ENCODE peak calls at places on chromosomes 5 and 9, in five cellular contexts. One of them, this sample, is unnamed.

GRCh38 chr9:87223397-87224246 is 274.0 kb upstream of the DAPK1 start:
- DNase-seq in heart left ventricle: no peak
- DNase-seq in GM10248: no peak
- DNase-seq in CD8-positive, alpha-beta T cell: no peak
- DNase-seq in kidney epithelial cell: no peak
- DNase-seq in this sample: no peak

GRCh38 chr5:138282918-138283742 is 8.7 kb upstream of the GFRA3 start:
- DNase-seq in heart left ventricle: peak; percentile 25
- DNase-seq in GM10248: no peak
- DNase-seq in CD8-positive, alpha-beta T cell: no peak
- DNase-seq in kidney epithelial cell: peak; percentile 18
- DNase-seq in this sample: no peak

GRCh38 chr5:9440517-9440916 is 105.4 kb downstream of the SEMA5A start:
- DNase-seq in heart left ventricle: no peak
- DNase-seq in GM10248: no peak
- DNase-seq in CD8-positive, alpha-beta T cell: no peak
- DNase-seq in kidney epithelial cell: no peak
- DNase-seq in this sample: no peak

GRCh38 chr9:134781895-134782294 is 98.7 kb upstream of the FCN2 start:
- DNase-seq in heart left ventricle: no peak
- DNase-seq in GM10248: peak; percentile 53
- DNase-seq in CD8-positive, alpha-beta T cell: no peak
- DNase-seq in kidney epithelial cell: no peak
- DNase-seq in this sample: peak; percentile 61

GRCh38 chr5:85868070-85868469 is 749.7 kb upstream of the COX7C start:
- DNase-seq in heart left ventricle: no peak
- DNase-seq in GM10248: no peak
- DNase-seq in CD8-positive, alpha-beta T cell: no peak
- DNase-seq in kidney epithelial cell: no peak
- DNase-seq in this sample: no peak

GRCh38 chr9:127825319-127826051 is 22.8 kb downstream of the FPGS start:
- DNase-seq in heart left ventricle: peak; percentile 56
- DNase-seq in GM10248: no peak
- DNase-seq in CD8-positive, alpha-beta T cell: no peak
- DNase-seq in kidney epithelial cell: no peak
- DNase-seq in this sample: no peak

GRCh38 chr5:1887400-1888360 is 5.0 kb upstream of the IRX4 start:
- DNase-seq in heart left ventricle: no peak
- DNase-seq in GM10248: no peak
- DNase-seq in CD8-positive, alpha-beta T cell: no peak
- DNase-seq in kidney epithelial cell: no peak
- DNase-seq in this sample: no peak

GRCh38 chr5:108623826-108624225 is 123.9 kb upstream of the FER start:
- DNase-seq in heart left ventricle: no peak
- DNase-seq in GM10248: no peak
- DNase-seq in CD8-positive, alpha-beta T cell: no peak
- DNase-seq in kidney epithelial cell: no peak
- DNase-seq in this sample: no peak

GRCh38 chr9:108443741-108444140 is 412.0 kb downstream of the ACTL7B start:
- DNase-seq in heart left ventricle: no peak
- DNase-seq in GM10248: no peak
- DNase-seq in CD8-positive, alpha-beta T cell: no peak
- DNase-seq in kidney epithelial cell: no peak
- DNase-seq in this sample: no peak

GRCh38 chr5:38692346-38692745 is 135.9 kb upstream of the LIFR start:
- DNase-seq in heart left ventricle: no peak
- DNase-seq in GM10248: no peak
- DNase-seq in CD8-positive, alpha-beta T cell: no peak
- DNase-seq in kidney epithelial cell: no peak
- DNase-seq in this sample: no peak

GRCh38 chr5:398475-399295 is 44.3 kb upstream of the EXOC3 start:
- DNase-seq in heart left ventricle: no peak
- DNase-seq in GM10248: no peak
- DNase-seq in CD8-positive, alpha-beta T cell: no peak
- DNase-seq in kidney epithelial cell: no peak
- DNase-seq in this sample: no peak

GRCh38 chr5:84383816-84384603 is 670 bp downstream of the EDIL3 start:
- DNase-seq in heart left ventricle: peak; percentile 23
- DNase-seq in GM10248: peak; percentile 6
- DNase-seq in CD8-positive, alpha-beta T cell: no peak
- DNase-seq in kidney epithelial cell: no peak
- DNase-seq in this sample: peak; percentile 10

GRCh38 chr5:76402880-76403712 is at the start of gene IQGAP2:
- DNase-seq in heart left ventricle: peak; percentile 74
- DNase-seq in GM10248: peak; percentile 88
- DNase-seq in CD8-positive, alpha-beta T cell: peak; percentile 92
- DNase-seq in kidney epithelial cell: peak; percentile 5
- DNase-seq in this sample: peak; percentile 91

GRCh38 chr5:6626494-6626893 is 6.3 kb downstream of the NSUN2 start:
- DNase-seq in heart left ventricle: no peak
- DNase-seq in GM10248: no peak
- DNase-seq in CD8-positive, alpha-beta T cell: no peak
- DNase-seq in kidney epithelial cell: no peak
- DNase-seq in this sample: no peak

GRCh38 chr5:56530031-56530430 is 285.3 kb upstream of the MAP3K1 start:
- DNase-seq in heart left ventricle: no peak
- DNase-seq in GM10248: no peak
- DNase-seq in CD8-positive, alpha-beta T cell: no peak
- DNase-seq in kidney epithelial cell: no peak
- DNase-seq in this sample: no peak

GRCh38 chr5:173772407-173773059 is 115.6 kb upstream of the CPEB4 start:
- DNase-seq in heart left ventricle: no peak
- DNase-seq in GM10248: no peak
- DNase-seq in CD8-positive, alpha-beta T cell: no peak
- DNase-seq in kidney epithelial cell: no peak
- DNase-seq in this sample: no peak

GRCh38 chr5:82092-82491 is 9.9 kb upstream of the PLEKHG4B start:
- DNase-seq in heart left ventricle: no peak
- DNase-seq in GM10248: peak; percentile 10
- DNase-seq in CD8-positive, alpha-beta T cell: no peak
- DNase-seq in kidney epithelial cell: no peak
- DNase-seq in this sample: no peak

GRCh38 chr5:40112875-40113274 is 566.8 kb upstream of the PTGER4 start:
- DNase-seq in heart left ventricle: no peak
- DNase-seq in GM10248: no peak
- DNase-seq in CD8-positive, alpha-beta T cell: no peak
- DNase-seq in kidney epithelial cell: no peak
- DNase-seq in this sample: no peak

GRCh38 chr5:52885614-52886013 is 97.9 kb downstream of the ITGA1 start:
- DNase-seq in heart left ventricle: no peak
- DNase-seq in GM10248: no peak
- DNase-seq in CD8-positive, alpha-beta T cell: no peak
- DNase-seq in kidney epithelial cell: no peak
- DNase-seq in this sample: no peak

GRCh38 chr5:172744106-172745104 is 26.6 kb downstream of the DUSP1 start:
- DNase-seq in heart left ventricle: peak; percentile 48
- DNase-seq in GM10248: no peak
- DNase-seq in CD8-positive, alpha-beta T cell: no peak
- DNase-seq in kidney epithelial cell: no peak
- DNase-seq in this sample: no peak

GRCh38 chr9:88829276-88829675 is 162.0 kb upstream of the S1PR3 start:
- DNase-seq in heart left ventricle: no peak
- DNase-seq in GM10248: no peak
- DNase-seq in CD8-positive, alpha-beta T cell: no peak
- DNase-seq in kidney epithelial cell: no peak
- DNase-seq in this sample: no peak

GRCh38 chr9:121992571-121993212 is 100.4 kb downstream of the TTLL11 start:
- DNase-seq in heart left ventricle: peak; percentile 58
- DNase-seq in GM10248: peak; percentile 70
- DNase-seq in CD8-positive, alpha-beta T cell: peak; percentile 35
- DNase-seq in kidney epithelial cell: no peak
- DNase-seq in this sample: peak; percentile 65

GRCh38 chr5:10233505-10233904 is 16.2 kb downstream of the ATPSCKMT start:
- DNase-seq in heart left ventricle: no peak
- DNase-seq in GM10248: no peak
- DNase-seq in CD8-positive, alpha-beta T cell: no peak
- DNase-seq in kidney epithelial cell: no peak
- DNase-seq in this sample: no peak

GRCh38 chr9:129331772-129332512 is 153.9 kb upstream of the IER5L start:
- DNase-seq in heart left ventricle: no peak
- DNase-seq in GM10248: no peak
- DNase-seq in CD8-positive, alpha-beta T cell: no peak
- DNase-seq in kidney epithelial cell: no peak
- DNase-seq in this sample: no peak

GRCh38 chr9:79685576-79685975 is 113.8 kb downstream of the TLE4 start:
- DNase-seq in heart left ventricle: no peak
- DNase-seq in GM10248: no peak
- DNase-seq in CD8-positive, alpha-beta T cell: no peak
- DNase-seq in kidney epithelial cell: no peak
- DNase-seq in this sample: no peak

GRCh38 chr5:72160959-72161358 is 53.7 kb downstream of the MAP1B start:
- DNase-seq in heart left ventricle: no peak
- DNase-seq in GM10248: no peak
- DNase-seq in CD8-positive, alpha-beta T cell: no peak
- DNase-seq in kidney epithelial cell: no peak
- DNase-seq in this sample: no peak

GRCh38 chr5:54247226-54247625 is 63.1 kb downstream of the ARL15 start:
- DNase-seq in heart left ventricle: no peak
- DNase-seq in GM10248: no peak
- DNase-seq in CD8-positive, alpha-beta T cell: no peak
- DNase-seq in kidney epithelial cell: no peak
- DNase-seq in this sample: no peak

GRCh38 chr5:54249210-54250028 is 61.0 kb downstream of the ARL15 start:
- DNase-seq in heart left ventricle: no peak
- DNase-seq in GM10248: peak; percentile 15
- DNase-seq in CD8-positive, alpha-beta T cell: no peak
- DNase-seq in kidney epithelial cell: no peak
- DNase-seq in this sample: peak; percentile 16

GRCh38 chr5:54242287-54242686 is 68.1 kb downstream of the ARL15 start:
- DNase-seq in heart left ventricle: no peak
- DNase-seq in GM10248: no peak
- DNase-seq in CD8-positive, alpha-beta T cell: no peak
- DNase-seq in kidney epithelial cell: no peak
- DNase-seq in this sample: no peak

DNA sequence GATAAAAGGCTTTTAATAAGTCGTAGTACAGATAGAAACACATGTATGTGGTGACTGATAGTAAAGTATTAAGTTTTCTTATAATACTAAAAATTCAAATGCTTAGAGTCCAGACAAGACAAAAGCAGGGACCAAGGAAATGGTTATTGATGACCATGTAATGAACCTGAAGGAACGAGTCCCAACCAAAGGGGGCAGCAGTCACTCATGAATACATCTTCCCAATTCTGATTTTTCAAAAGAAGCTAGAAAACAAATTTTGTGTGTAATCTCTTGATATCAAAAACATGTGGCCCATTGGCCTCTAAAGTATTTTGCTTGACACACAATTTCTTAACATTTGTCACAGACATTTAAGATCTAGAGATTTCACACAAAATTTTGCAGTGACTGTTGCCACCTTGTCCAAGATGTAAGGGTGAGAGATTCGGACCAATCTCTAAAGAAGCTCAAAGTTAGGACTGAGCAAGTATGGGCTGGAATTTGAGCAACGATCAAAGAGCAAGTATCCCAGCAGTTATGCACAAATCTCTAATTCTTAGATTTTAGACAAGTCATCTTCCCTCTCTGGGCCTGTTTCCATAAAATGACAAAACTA is 66.8 kb downstream of the ARL15 start:
- DNase-seq in heart left ventricle: no peak
- DNase-seq in GM10248: peak; percentile 27
- DNase-seq in CD8-positive, alpha-beta T cell: no peak
- DNase-seq in kidney epithelial cell: no peak
- DNase-seq in this sample: peak; percentile 32
- TF ChIP-seq CTCF in heart left ventricle: peak; percentile 62
- TF ChIP-seq CTCF in GM10248: peak; percentile 71
- TF ChIP-seq CTCF in CD8-positive, alpha-beta T cell: peak; percentile 76
- TF ChIP-seq CTCF in kidney epithelial cell: peak; percentile 63
- TF ChIP-seq CTCF in this sample: peak; percentile 39

GRCh38 chr5:14145356-14146334 is 2.5 kb downstream of the TRIO start:
- DNase-seq in heart left ventricle: no peak
- DNase-seq in GM10248: peak; percentile 82
- DNase-seq in CD8-positive, alpha-beta T cell: no peak
- DNase-seq in kidney epithelial cell: no peak
- DNase-seq in this sample: no peak

GRCh38 chr5:14143509-14143842 is 334 bp downstream of the TRIO start:
- DNase-seq in heart left ventricle: no peak
- DNase-seq in GM10248: no peak
- DNase-seq in CD8-positive, alpha-beta T cell: no peak
- DNase-seq in kidney epithelial cell: no peak
- DNase-seq in this sample: no peak

GRCh38 chr5:14143843-14144585 is 872 bp downstream of the TRIO start:
- DNase-seq in heart left ventricle: peak; percentile 50
- DNase-seq in GM10248: peak; percentile 57
- DNase-seq in CD8-positive, alpha-beta T cell: peak; percentile 30
- DNase-seq in kidney epithelial cell: no peak
- DNase-seq in this sample: peak; percentile 78

GRCh38 chr5:14142856-14143508 is at the start of gene TRIO:
- DNase-seq in heart left ventricle: peak; percentile 94
- DNase-seq in GM10248: peak; percentile 91
- DNase-seq in CD8-positive, alpha-beta T cell: peak; percentile 71
- DNase-seq in kidney epithelial cell: no peak
- DNase-seq in this sample: peak; percentile 94

GRCh38 chr5:14144586-14145355 is 1.6 kb downstream of the TRIO start:
- DNase-seq in heart left ventricle: peak; percentile 68
- DNase-seq in GM10248: peak; percentile 62
- DNase-seq in CD8-positive, alpha-beta T cell: peak; percentile 56
- DNase-seq in kidney epithelial cell: no peak
- DNase-seq in this sample: peak; percentile 87
- TF ChIP-seq CTCF in heart left ventricle: peak; percentile 11
- TF ChIP-seq CTCF in GM10248: no peak
- TF ChIP-seq CTCF in CD8-positive, alpha-beta T cell: no peak
- TF ChIP-seq CTCF in kidney epithelial cell: no peak
- TF ChIP-seq CTCF in this sample: no peak

DNA sequence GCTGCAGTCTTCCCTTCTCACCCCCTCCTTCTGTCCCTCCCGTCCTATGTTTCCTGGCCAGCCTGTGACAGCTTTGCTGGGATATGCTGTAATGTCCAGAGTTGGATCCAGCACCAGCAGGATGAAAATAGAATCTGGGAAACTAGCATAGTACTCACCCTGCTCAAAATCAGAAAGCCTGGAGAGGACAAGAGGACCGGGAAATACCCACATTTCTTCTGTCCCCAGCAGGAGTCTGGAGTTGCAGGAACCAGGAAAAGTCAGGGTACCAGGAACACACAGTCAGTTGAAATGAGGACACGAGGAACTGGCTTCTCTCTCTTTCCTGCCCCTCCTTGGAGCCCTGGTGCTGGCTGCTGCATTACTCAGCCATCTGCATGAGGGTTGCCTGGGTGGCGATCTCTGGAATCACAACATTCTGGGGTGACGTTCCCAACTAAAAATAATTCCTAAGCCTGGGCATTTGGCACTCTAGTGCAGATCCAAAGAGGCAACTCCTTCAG is 59.6 kb upstream of the NFIL3 start:
- DNase-seq in heart left ventricle: peak; percentile 57
- DNase-seq in GM10248: no peak
- DNase-seq in CD8-positive, alpha-beta T cell: no peak
- DNase-seq in kidney epithelial cell: no peak
- DNase-seq in this sample: no peak
- TF ChIP-seq CTCF in heart left ventricle: no peak
- TF ChIP-seq CTCF in GM10248: no peak
- TF ChIP-seq CTCF in CD8-positive, alpha-beta T cell: no peak
- TF ChIP-seq CTCF in kidney epithelial cell: no peak
- TF ChIP-seq CTCF in this sample: no peak

GRCh38 chr5:11384441-11385250 is 519.6 kb downstream of the CTNND2 start:
- DNase-seq in heart left ventricle: no peak
- DNase-seq in GM10248: no peak
- DNase-seq in CD8-positive, alpha-beta T cell: no peak
- DNase-seq in kidney epithelial cell: no peak
- DNase-seq in this sample: peak; percentile 12
- TF ChIP-seq CTCF in heart left ventricle: no peak
- TF ChIP-seq CTCF in GM10248: no peak
- TF ChIP-seq CTCF in CD8-positive, alpha-beta T cell: no peak
- TF ChIP-seq CTCF in kidney epithelial cell: no peak
- TF ChIP-seq CTCF in this sample: no peak

This sample was measured in GM20000.